ENCODE peak calls at places on chromosomes 16 and 17, in four cellular contexts. One of them, this sample, is unnamed.

GRCh38 chr16:52545157-52545543 is 1.8 kb downstream of the TOX3 start:
- DNase-seq in tibial nerve: no peak
- DNase-seq in KG1: no peak
- DNase-seq in upper lobe of right lung: no peak
- DNase-seq in this sample: no peak

GRCh38 chr17:47729486-47729885 is 3.5 kb upstream of the TBX21 start:
- DNase-seq in tibial nerve: no peak
- DNase-seq in KG1: no peak
- DNase-seq in upper lobe of right lung: peak; percentile 29
- DNase-seq in this sample: no peak

GRCh38 chr16:22962905-22963304 is 148.9 kb downstream of the HS3ST2 start:
- DNase-seq in KG1: no peak
- DNase-seq in tibial nerve: no peak
- DNase-seq in upper lobe of right lung: no peak
- DNase-seq in this sample: no peak

GRCh38 chr16:55734665-55735064 is 78.9 kb downstream of the SLC6A2 start:
- DNase-seq in tibial nerve: no peak
- DNase-seq in upper lobe of right lung: no peak
- DNase-seq in KG1: no peak
- DNase-seq in this sample: no peak

GRCh38 chr16:87757841-87758426 is 7.9 kb downstream of the KLHDC4 start:
- DNase-seq in KG1: no peak
- DNase-seq in upper lobe of right lung: no peak
- DNase-seq in tibial nerve: no peak
- DNase-seq in this sample: no peak

GRCh38 chr16:77805403-77805802 is 17.0 kb downstream of the VAT1L start:
- DNase-seq in upper lobe of right lung: no peak
- DNase-seq in KG1: no peak
- DNase-seq in tibial nerve: no peak
- DNase-seq in this sample: no peak

GRCh38 chr16:66292241-66292935 is 74.1 kb upstream of the CDH5 start:
- DNase-seq in KG1: no peak
- DNase-seq in upper lobe of right lung: no peak
- DNase-seq in tibial nerve: no peak
- DNase-seq in this sample: no peak

GRCh38 chr16:11681526-11681925 is 13.3 kb downstream of the SNN start:
- DNase-seq in tibial nerve: no peak
- DNase-seq in KG1: no peak
- DNase-seq in upper lobe of right lung: peak; percentile 69
- DNase-seq in this sample: no peak

GRCh38 chr16:81841709-81842108 is 62.6 kb downstream of the PLCG2 start:
- DNase-seq in KG1: no peak
- DNase-seq in tibial nerve: no peak
- DNase-seq in upper lobe of right lung: no peak
- DNase-seq in this sample: no peak

GRCh38 chr17:39194089-39194984 is 3.1 kb downstream of the CACNB1 start:
- DNase-seq in tibial nerve: no peak
- DNase-seq in upper lobe of right lung: peak; percentile 79
- DNase-seq in KG1: no peak
- DNase-seq in this sample: no peak

GRCh38 chr17:80455328-80455710 is 21.1 kb downstream of the NPTX1 start:
- DNase-seq in tibial nerve: peak; percentile 26
- DNase-seq in upper lobe of right lung: no peak
- DNase-seq in KG1: no peak
- DNase-seq in this sample: peak; percentile 63

GRCh38 chr16:2585651-2586081 is 47.8 kb downstream of the PDPK1 start:
- DNase-seq in upper lobe of right lung: peak; percentile 50
- DNase-seq in KG1: no peak
- DNase-seq in tibial nerve: no peak
- DNase-seq in this sample: no peak

GRCh38 chr17:38451030-38451839 is 23.0 kb downstream of the ARHGAP23 start:
- DNase-seq in KG1: no peak
- DNase-seq in upper lobe of right lung: no peak
- DNase-seq in tibial nerve: no peak
- DNase-seq in this sample: no peak

GRCh38 chr17:33200587-33200986 is 92.5 kb downstream of the ASIC2 start:
- DNase-seq in KG1: no peak
- DNase-seq in upper lobe of right lung: no peak
- DNase-seq in tibial nerve: no peak
- DNase-seq in this sample: no peak

GRCh38 chr17:75250009-75250471 is 11.4 kb downstream of the GGA3 start:
- DNase-seq in KG1: no peak
- DNase-seq in tibial nerve: no peak
- DNase-seq in upper lobe of right lung: no peak
- DNase-seq in this sample: no peak